ENCODE peak calls at places on chromosomes 7 and 10, in four cellular contexts. A is HCT116, M is HepG2, H is K562. W is an unnamed sample.

GRCh38 chr7:80634505-80634904 is 3.9 kb upstream of the CD36 start:
- DNase-seq in A (no peak), M (peak; percentile 74), H (no peak), W (peak; percentile 38)

GRCh38 chr7:107080099-107080505 is 35.6 kb downstream of the PRKAR2B start:
- DNase-seq in A (no peak), M (no peak), H (no peak), W (no peak)

GRCh38 chr7:123460616-123461015 is 73.8 kb downstream of the IQUB start:
- DNase-seq in A (no peak), M (no peak), H (no peak), W (no peak)

GRCh38 chr7:135684134-135684533 is 21.8 kb downstream of the STMP1 start:
- DNase-seq in A (no peak), M (no peak), H (no peak), W (no peak)

GRCh38 chr10:84314269-84314668 is 14.1 kb upstream of the CCSER2 start:
- DNase-seq in A (no peak), M (no peak), H (no peak), W (no peak)

GRCh38 chr7:100966542-100967291 is 2.6 kb upstream of the MUC12 start:
- DNase-seq in A (no peak), M (no peak), H (peak; percentile 24), W (no peak)

GRCh38 chr7:45921699-45922519 is 837 bp upstream of the IGFBP3 start:
- DNase-seq in A (peak; percentile 44), M (peak; percentile 34), H (no peak), W (no peak)

GRCh38 chr10:131810036-131810804 is 90.6 kb upstream of the PPP2R2D start:
- DNase-seq in A (no peak), M (no peak), H (no peak), W (no peak)

GRCh38 chr7:104153287-104153686 is 54.5 kb downstream of the ORC5 start:
- DNase-seq in A (no peak), M (no peak), H (no peak), W (no peak)

GRCh38 chr10:77393411-77393810 is 244.2 kb downstream of the KCNMA1 start:
- DNase-seq in A (no peak), M (no peak), H (no peak), W (no peak)

GRCh38 chr10:77392236-77392721 is 245.3 kb downstream of the KCNMA1 start:
- DNase-seq in A (no peak), M (no peak), H (no peak), W (no peak)

GRCh38 chr10:77393821-77394501 is 243.6 kb downstream of the KCNMA1 start:
- DNase-seq in A (no peak), M (no peak), H (no peak), W (no peak)

GRCh38 chr10:77391605-77392235 is 245.9 kb downstream of the KCNMA1 start:
- DNase-seq in A (peak; percentile 74), M (peak; percentile 43), H (peak; percentile 69), W (peak; percentile 67)

GRCh38 chr10:77392851-77393250 is 244.8 kb downstream of the KCNMA1 start:
- DNase-seq in A (peak; percentile 50), M (no peak), H (no peak), W (peak; percentile 98)
- TF ChIP-seq POLR2AphosphoS5 in A (no peak), M (no peak), H (no peak), W (no peak)

GRCh38 chr10:69328346-69328687 is 50.0 kb downstream of the HK1 start:
- DNase-seq in A (no peak), M (no peak), H (no peak), W (no peak)

GRCh38 chr10:69324583-69324982 is 46.3 kb downstream of the HK1 start:
- DNase-seq in A (no peak), M (no peak), H (no peak), W (no peak)

GRCh38 chr10:69327463-69328345 is 49.4 kb downstream of the HK1 start:
- DNase-seq in A (no peak), M (no peak), H (peak; percentile 70), W (no peak)

GRCh38 chr10:69329721-69330178 is 51.5 kb downstream of the HK1 start:
- DNase-seq in A (no peak), M (no peak), H (no peak), W (no peak)

GRCh38 chr10:69326692-69327091 is 48.4 kb downstream of the HK1 start:
- DNase-seq in A (no peak), M (no peak), H (no peak), W (no peak)
- TF ChIP-seq TCF7L2 in A (no peak), M (no peak), H (no peak), W (no peak)

DNA sequence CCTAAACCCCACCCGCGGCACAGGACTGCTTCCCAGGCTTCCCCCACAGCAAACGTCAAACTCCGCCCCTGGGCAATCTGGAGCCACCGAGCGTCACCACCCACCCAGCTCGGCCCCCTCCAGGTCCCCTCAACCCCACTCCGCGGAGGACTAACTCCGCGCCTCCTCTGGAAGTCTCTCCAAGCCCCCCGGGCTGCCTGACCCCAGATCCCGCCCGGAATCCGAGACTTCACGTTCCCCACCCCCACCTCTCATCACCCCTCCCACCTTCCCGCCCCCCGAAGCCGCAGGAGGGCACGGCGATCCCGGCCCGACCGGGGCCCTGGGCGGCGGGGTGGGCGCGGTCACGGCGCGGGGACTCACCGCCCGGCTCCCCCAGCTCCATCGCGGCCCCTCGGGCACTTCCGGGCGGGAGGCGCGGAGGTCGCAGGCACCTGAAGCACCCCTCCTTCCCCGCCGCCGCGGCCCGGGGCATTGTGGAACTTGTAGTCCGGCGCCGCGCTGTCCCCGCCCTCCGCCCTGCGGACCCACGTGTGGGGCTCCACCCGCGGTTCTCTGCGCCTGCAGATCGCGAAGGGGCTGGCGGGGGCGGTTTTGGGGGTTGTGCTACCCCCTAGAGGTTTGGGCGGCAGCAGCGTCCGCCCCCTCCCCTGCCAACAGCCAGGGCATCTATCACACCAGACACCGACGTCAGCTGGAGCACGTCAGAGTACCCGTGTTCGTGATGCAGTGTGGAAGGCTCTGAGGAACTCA is at the start of gene TMUB1:
- DNase-seq in A (no peak), M (peak; percentile 50), H (peak; percentile 86), W (no peak)
- TF ChIP-seq POLR2AphosphoS5 in A (peak; percentile 31), M (peak; percentile 41), H (peak; percentile 20), W (peak; percentile 24)

DNA sequence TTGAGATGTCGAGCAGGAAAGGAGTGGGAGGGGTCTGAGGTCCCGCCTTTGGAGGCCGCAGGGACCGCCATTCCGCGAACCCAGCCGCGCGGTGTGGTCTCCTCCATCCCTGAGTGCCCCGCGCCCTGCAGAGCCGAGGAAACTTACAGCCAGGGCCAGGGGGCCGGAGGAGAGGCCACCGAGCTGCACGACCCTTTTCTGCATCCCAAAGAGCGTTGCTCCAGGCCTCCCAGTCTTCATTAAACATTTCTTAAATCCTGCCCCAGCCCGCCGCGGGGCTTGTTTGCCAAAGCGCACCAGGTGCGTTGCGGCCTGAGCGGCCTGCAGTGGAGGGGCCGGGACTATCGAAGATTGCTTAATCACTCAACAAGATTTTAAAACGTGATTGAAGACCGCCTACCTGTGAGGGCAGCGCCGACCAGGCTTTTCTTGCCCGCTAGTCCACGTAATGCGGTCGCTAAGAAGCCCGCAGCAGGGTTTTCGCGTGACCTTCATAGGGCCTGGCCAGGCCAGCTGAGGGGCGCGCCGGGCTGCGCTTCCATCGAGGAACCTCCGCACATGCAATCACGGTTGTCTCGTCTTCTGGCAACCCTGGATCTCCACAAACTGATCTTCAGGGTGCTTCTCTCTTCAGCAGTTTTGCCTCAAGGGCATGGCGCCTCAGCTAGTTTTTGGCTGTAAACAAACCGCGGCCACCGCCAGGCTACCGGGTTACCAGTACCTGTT is 2.0 kb upstream of the CTBP2 start:
- DNase-seq in A (no peak), M (no peak), H (no peak), W (no peak)
- TF ChIP-seq TCF7L2 in A (no peak), M (no peak), H (no peak), W (no peak)

GRCh38 chr7:134031835-134032617 is 95.1 kb upstream of the LRGUK start:
- DNase-seq in A (no peak), M (no peak), H (no peak), W (no peak)
- TF ChIP-seq POLR2AphosphoS5 in A (no peak), M (no peak), H (no peak), W (no peak)

DNA sequence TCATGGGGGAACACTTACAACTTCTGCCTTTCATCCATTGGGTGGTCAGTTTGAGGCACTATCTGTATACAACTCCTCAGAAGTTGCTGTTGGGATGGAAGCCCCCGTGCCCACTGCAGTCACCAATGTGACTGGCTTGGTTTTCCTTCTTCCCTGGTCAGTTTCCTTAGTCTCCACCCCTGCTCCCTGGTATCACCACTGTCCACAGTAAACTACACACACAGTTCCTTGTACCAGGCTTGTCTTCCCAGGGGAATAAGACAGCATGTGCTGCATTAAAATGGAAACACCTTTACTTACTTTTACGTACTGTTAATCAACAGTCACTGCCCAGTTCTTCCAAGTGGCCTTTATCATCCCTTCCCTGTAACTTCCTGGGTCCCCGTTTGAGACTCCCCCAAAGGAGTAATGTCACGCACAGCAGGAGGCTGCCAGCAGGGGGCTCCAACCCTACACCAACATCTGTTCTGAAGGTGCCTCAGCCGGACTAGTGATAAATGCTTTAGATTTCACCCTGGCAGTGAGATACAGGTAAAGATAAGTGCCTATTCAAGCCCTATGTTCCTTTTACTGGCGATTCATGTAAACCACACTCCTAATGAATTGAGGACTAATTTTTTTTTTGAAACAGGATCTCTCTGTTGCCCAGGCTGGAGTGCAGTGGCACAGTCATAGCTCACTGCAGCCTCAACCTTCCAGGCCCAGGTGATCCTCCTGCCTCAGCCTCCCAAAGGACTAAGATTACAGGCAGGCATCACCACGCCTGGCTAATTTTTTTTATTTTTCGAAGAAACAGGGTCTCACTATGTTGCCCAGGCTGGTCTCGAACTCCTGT is 45.3 kb upstream of the PIK3AP1 start:
- DNase-seq in A (peak; percentile 37), M (peak; percentile 62), H (peak; percentile 53), W (peak; percentile 25)
- TF ChIP-seq TCF7L2 in A (no peak), M (no peak), H (no peak), W (no peak)

GRCh38 chr10:90306187-90306586 is 551.7 kb downstream of the HTR7 start:
- DNase-seq in A (peak; percentile 77), M (no peak), H (no peak), W (peak; percentile 96)

GRCh38 chr10:90313548-90314325 is 544.1 kb downstream of the HTR7 start:
- DNase-seq in A (peak; percentile 88), M (no peak), H (no peak), W (no peak)

GRCh38 chr10:90302758-90303443 is 554.9 kb downstream of the HTR7 start:
- DNase-seq in A (no peak), M (no peak), H (no peak), W (no peak)

GRCh38 chr10:90308223-90308622 is 549.6 kb downstream of the HTR7 start:
- DNase-seq in A (no peak), M (no peak), H (no peak), W (no peak)
- TF ChIP-seq POLR2AphosphoS5 in A (no peak), M (no peak), H (no peak), W (no peak)

DNA sequence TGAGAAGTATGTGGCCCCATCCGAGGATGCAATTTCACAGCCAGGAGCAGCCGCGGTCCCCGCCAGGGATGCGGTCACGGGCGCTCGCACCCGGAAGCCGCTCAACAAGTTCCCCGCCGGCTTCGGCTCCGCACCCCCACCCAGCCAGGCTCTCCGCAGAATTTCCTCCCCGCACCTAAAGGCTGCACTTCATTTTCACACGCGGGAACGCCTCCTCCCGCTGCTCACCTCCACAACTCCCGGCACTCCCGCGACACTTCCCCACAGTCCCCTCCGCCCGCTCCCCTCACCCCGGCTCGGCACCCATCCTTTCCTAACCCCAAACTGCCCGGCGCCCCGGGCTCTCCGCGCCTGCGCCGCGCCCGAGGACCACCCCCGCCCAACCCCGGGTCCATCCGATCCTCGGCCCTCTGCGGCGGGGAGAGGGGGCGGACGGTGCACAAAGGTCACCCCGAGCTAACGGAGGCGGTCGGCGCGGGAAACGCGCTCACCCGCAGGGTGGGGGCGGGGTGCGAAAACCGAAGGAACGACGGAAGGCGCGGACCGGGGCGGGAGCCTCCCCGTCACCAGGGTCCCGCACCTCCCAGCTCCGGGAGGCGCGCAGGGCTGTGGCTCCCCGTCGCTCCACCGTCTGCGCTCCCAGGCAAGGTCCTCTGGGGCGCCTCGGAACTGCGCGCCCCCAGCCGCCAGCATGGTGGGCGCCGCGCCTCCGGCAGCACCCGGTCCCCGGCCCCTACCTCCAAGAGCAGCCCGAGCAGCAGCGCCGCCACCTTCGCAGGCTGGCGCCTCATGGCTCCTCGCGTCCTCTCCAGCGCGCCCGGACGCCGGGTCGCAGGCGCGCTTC is 546 bp downstream of the VOPP1 start:
- DNase-seq in A (no peak), M (peak; percentile 34), H (peak; percentile 74), W (no peak)
- TF ChIP-seq TCF7L2 in A (no peak), M (no peak), H (no peak), W (no peak)

W was measured in Panc1.